ENCODE peak calls at places on chromosomes 16 and 17, in six cellular contexts. L, C, I, F, J and K are unnamed samples.
A peak's percentile ranks its signal among the peaks of the same experiment; 100 is the strongest.

GRCh38 chr17:43406676-43407645 is 8.2 kb downstream of the ARL4D start:
- DNase-seq in L (no peak), C (no peak), I (no peak), F (no peak), J (no peak), K (peak; percentile 84)

GRCh38 chr17:79031996-79032875 is 8.3 kb downstream of the C1QTNF1 start:
- DNase-seq in L (no peak), C (peak; percentile 8), I (no peak), F (no peak), J (peak; percentile 20), K (no peak)

GRCh38 chr17:80129006-80129565 is 17.8 kb downstream of the EIF4A3 start:
- DNase-seq in L (no peak), C (no peak), I (no peak), F (no peak), J (no peak), K (no peak)

GRCh38 chr16:62041401-62041800 is 5.2 kb upstream of the CDH8 start:
- DNase-seq in L (no peak), C (no peak), I (no peak), F (no peak), J (peak; percentile 26), K (no peak)

GRCh38 chr16:85539084-85539483 is 74.0 kb upstream of the GSE1 start:
- DNase-seq in L (no peak), C (no peak), I (no peak), F (no peak), J (no peak), K (no peak)

GRCh38 chr16:72565137-72565536 is 393.2 kb upstream of the PMFBP1 start:
- DNase-seq in L (no peak), C (no peak), I (no peak), F (no peak), J (no peak), K (no peak)

GRCh38 chr17:57045868-57046671 is 39.0 kb upstream of the AKAP1 start:
- DNase-seq in L (peak; percentile 36), C (peak; percentile 70), I (no peak), F (peak; percentile 18), J (peak; percentile 28), K (no peak)

GRCh38 chr17:76027159-76027839 is at the start of gene EVPL:
- DNase-seq in L (no peak), C (peak; percentile 88), I (no peak), F (peak; percentile 64), J (no peak), K (no peak)

GRCh38 chr17:79970576-79971068 is 65.0 kb downstream of the TBC1D16 start:
- DNase-seq in L (no peak), C (peak; percentile 57), I (no peak), F (peak; percentile 65), J (peak; percentile 63), K (no peak)

GRCh38 chr16:677306-678190 is 2.1 kb downstream of the RHBDL1 start:
- DNase-seq in L (no peak), C (no peak), I (no peak), F (no peak), J (no peak), K (no peak)

GRCh38 chr16:85514295-85514600 is 98.9 kb upstream of the GSE1 start:
- DNase-seq in L (peak; percentile 67), C (no peak), I (no peak), F (peak; percentile 95), J (no peak), K (no peak)

GRCh38 chr17:56112086-56112485 is 41.2 kb upstream of the ANKFN1 start:
- DNase-seq in L (no peak), C (no peak), I (no peak), F (no peak), J (no peak), K (no peak)

GRCh38 chr16:18800674-18801196 is 614 bp downstream of the ARL6IP1 start:
- DNase-seq in L (no peak), C (no peak), I (no peak), F (no peak), J (peak; percentile 45), K (peak; percentile 52)

GRCh38 chr17:41982026-41982989 is 15.7 kb downstream of the CNP start:
- DNase-seq in L (no peak), C (no peak), I (no peak), F (no peak), J (peak; percentile 72), K (no peak)

GRCh38 chr16:79297805-79298204 is 302.7 kb downstream of the MAF start:
- DNase-seq in L (no peak), C (no peak), I (no peak), F (no peak), J (no peak), K (no peak)

GRCh38 chr16:79298476-79299153 is 301.9 kb downstream of the MAF start:
- DNase-seq in L (no peak), C (no peak), I (no peak), F (no peak), J (no peak), K (no peak)

GRCh38 chr16:79299154-79299799 is 301.3 kb downstream of the MAF start:
- DNase-seq in L (no peak), C (no peak), I (no peak), F (no peak), J (no peak), K (no peak)

GRCh38 chr16:79297297-79297696 is 303.2 kb downstream of the MAF start:
- DNase-seq in L (no peak), C (no peak), I (no peak), F (no peak), J (no peak), K (no peak)

DNA sequence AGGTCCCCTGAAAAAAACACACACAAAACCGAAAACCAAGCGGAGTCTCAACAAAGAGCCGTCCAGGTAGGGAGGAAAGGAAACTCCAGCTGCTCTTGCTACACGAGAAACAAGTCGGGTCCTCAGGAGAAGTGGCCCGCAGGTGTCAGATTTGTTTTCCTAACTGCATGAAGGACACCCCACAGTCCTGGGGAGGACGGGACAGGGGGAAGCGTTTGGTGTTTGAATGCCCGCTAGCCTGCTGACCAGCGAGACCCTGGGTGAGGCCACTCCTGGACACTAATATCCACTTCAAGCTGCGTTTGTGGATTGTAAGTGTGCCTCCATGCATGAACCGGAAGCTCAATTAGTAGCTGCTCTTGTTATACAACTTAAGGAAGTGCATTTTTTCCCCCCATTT is 299.5 kb downstream of the MAF start:
- DNase-seq in L (no peak), C (no peak), I (no peak), F (no peak), J (no peak), K (no peak)
- H3K4me1 ChIP-seq in L (no peaks in the 10 kb centered on the region), C (peaks cover 26% of the 10 kb centered on the region), I (no peaks in the 10 kb centered on the region), F (peaks cover 12% of the 10 kb centered on the region), J (no peaks in the 10 kb centered on the region), K (no peaks in the 10 kb centered on the region)

DNA sequence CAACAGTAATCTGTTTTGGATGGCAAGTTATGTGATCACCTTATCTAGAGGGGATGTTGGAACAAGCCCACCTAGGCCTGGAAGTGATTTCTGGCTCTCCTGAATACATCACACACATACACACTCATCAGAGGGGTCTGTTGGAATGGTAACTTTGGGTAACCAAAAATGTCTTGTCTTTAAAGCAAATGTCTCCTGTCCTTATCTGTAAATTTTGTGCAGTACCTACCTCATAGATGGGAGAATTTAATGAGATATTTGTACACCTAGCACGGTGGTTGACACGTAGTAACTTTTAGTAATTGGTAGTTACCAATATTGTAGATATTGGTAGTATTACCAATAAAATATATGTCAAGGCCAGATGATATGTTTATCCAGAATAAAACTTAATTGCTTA is 24.7 kb downstream of the HAPSTR1 start:
- DNase-seq in L (no peak), C (no peak), I (no peak), F (no peak), J (no peak), K (no peak)
- H3K36me3 ChIP-seq in L (peaks cover 4% of the 10 kb centered on the region), C (peaks cover 38% of the 10 kb centered on the region), I (peaks cover 27% of the 10 kb centered on the region), F (no peaks in the 10 kb centered on the region), J (peaks cover 27% of the 10 kb centered on the region), K (peaks cover 85% of the 10 kb centered on the region)

GRCh38 chr17:50196826-50197225 is 4.6 kb downstream of the COL1A1 start:
- DNase-seq in L (peak; percentile 49), C (no peak), I (no peak), F (no peak), J (no peak), K (peak; percentile 97)

GRCh38 chr17:50195196-50195865 is 6.1 kb downstream of the COL1A1 start:
- DNase-seq in L (no peak), C (no peak), I (no peak), F (no peak), J (no peak), K (peak; percentile 87)

GRCh38 chr17:50196036-50196435 is 5.4 kb downstream of the COL1A1 start:
- DNase-seq in L (no peak), C (no peak), I (no peak), F (no peak), J (no peak), K (no peak)

GRCh38 chr17:50192873-50193274 is 8.6 kb downstream of the COL1A1 start:
- DNase-seq in L (no peak), C (no peak), I (no peak), F (no peak), J (no peak), K (peak; percentile 67)

GRCh38 chr17:50194441-50195195 is 6.8 kb downstream of the COL1A1 start:
- DNase-seq in L (no peak), C (no peak), I (no peak), F (no peak), J (no peak), K (peak; percentile 86)
- H3K27ac ChIP-seq in L (no peak overlapping the region), C (peak overlapping the region; percentile 92), I (no peak overlapping the region), F (no peak overlapping the region), J (no peak overlapping the region), K (peak overlapping the region; percentile 87)

GRCh38 chr16:84040206-84040822 is 2.3 kb downstream of the SLC38A8 start:
- DNase-seq in L (no peak), C (no peak), I (no peak), F (no peak), J (no peak), K (no peak)

GRCh38 chr16:84041421-84041820 is 1.2 kb downstream of the SLC38A8 start:
- DNase-seq in L (no peak), C (no peak), I (no peak), F (no peak), J (no peak), K (no peak)

GRCh38 chr16:84041881-84042280 is 714 bp downstream of the SLC38A8 start:
- DNase-seq in L (no peak), C (no peak), I (no peak), F (no peak), J (no peak), K (no peak)

GRCh38 chr16:84039696-84040095 is 2.9 kb downstream of the SLC38A8 start:
- DNase-seq in L (no peak), C (no peak), I (no peak), F (no peak), J (no peak), K (no peak)

DNA sequence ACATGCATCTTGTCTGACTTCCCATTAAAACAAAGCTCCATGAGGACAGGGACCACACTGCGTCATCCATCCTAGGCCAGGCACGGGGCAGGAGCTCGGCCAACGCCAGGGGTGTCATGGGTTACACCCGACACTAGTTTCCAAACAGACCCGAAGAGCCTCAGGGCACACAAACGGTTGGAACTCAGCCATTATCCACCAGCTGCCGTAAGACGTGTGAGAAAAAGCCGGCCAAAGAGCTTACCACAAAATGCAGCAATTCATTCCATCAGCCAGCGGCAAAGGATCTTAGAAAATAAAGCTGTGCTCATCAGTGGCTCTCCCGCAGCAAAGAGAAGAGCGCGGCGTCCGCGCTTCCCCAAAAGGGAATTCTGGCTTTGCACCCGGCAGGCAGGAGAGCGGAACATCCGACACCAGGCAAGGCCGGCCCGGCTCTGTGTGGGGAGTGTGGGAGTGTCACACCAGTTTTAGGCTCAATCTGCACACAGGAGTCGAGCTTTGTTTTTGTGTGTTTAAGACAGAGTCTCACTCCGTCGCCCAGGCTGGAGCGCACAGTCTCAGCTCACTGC is 1.7 kb downstream of the SLC38A8 start:
- DNase-seq in L (no peak), C (no peak), I (no peak), F (no peak), J (no peak), K (no peak)
- H3K4me1 ChIP-seq in L (peaks cover 3% of the 10 kb centered on the region), C (peaks cover 13% of the 10 kb centered on the region), I (peaks cover 8% of the 10 kb centered on the region), F (no peaks in the 10 kb centered on the region), J (no peaks in the 10 kb centered on the region), K (no peaks in the 10 kb centered on the region)